ENCODE peak calls at places on chromosomes 4 and X, in seven cellular contexts. One of them, this sample, is unnamed.

GRCh38 chr4:153620352-153620751 is 63.7 kb upstream of the TLR2 start:
- DNase-seq in mesenchymal stem cell: no peak
- DNase-seq in IMR-90: peak
- DNase-seq in H1: no peak
- DNase-seq in H9: no peak
- DNase-seq in mesendoderm: no peak
- DNase-seq in trophoblast cell: no peak
- DNase-seq in this sample: no peak

GRCh38 chrX:10971176-10971575 is 140.0 kb upstream of the HCCS start:
- DNase-seq in mesenchymal stem cell: no peak
- DNase-seq in IMR-90: no peak
- DNase-seq in H1: no peak
- DNase-seq in H9: no peak
- DNase-seq in mesendoderm: no peak
- DNase-seq in trophoblast cell: no peak
- DNase-seq in this sample: no peak

GRCh38 chr4:185840201-185840600 is 28.2 kb upstream of the SORBS2 start:
- DNase-seq in mesenchymal stem cell: peak
- DNase-seq in IMR-90: peak
- DNase-seq in H1: no peak
- DNase-seq in H9: no peak
- DNase-seq in mesendoderm: no peak
- DNase-seq in trophoblast cell: peak
- DNase-seq in this sample: no peak

GRCh38 chr4:64581422-64581821 is 172.2 kb upstream of the TECRL start:
- DNase-seq in mesenchymal stem cell: peak
- DNase-seq in IMR-90: peak
- DNase-seq in H1: no peak
- DNase-seq in H9: no peak
- DNase-seq in mesendoderm: no peak
- DNase-seq in trophoblast cell: no peak
- DNase-seq in this sample: no peak

GRCh38 chrX:7972586-7972985 is 45.4 kb upstream of the PNPLA4 start:
- DNase-seq in mesenchymal stem cell: peak
- DNase-seq in IMR-90: no peak
- DNase-seq in H1: no peak
- DNase-seq in H9: no peak
- DNase-seq in mesendoderm: no peak
- DNase-seq in trophoblast cell: no peak
- DNase-seq in this sample: no peak

GRCh38 chr4:100017627-100018310 is 67.7 kb upstream of the H2AZ1 start:
- DNase-seq in mesenchymal stem cell: peak
- DNase-seq in IMR-90: peak
- DNase-seq in H1: no peak
- DNase-seq in H9: no peak
- DNase-seq in mesendoderm: no peak
- DNase-seq in trophoblast cell: peak
- DNase-seq in this sample: no peak

GRCh38 chr4:86496094-86497060 is 97.7 kb upstream of the PTPN13 start:
- DNase-seq in mesenchymal stem cell: peak
- DNase-seq in IMR-90: peak
- DNase-seq in H1: no peak
- DNase-seq in H9: no peak
- DNase-seq in mesendoderm: peak
- DNase-seq in trophoblast cell: peak
- DNase-seq in this sample: no peak

GRCh38 chr4:76963136-76963477 is 13.6 kb downstream of the SEPTIN11 start:
- DNase-seq in mesenchymal stem cell: no peak
- DNase-seq in IMR-90: no peak
- DNase-seq in H1: no peak
- DNase-seq in H9: no peak
- DNase-seq in mesendoderm: no peak
- DNase-seq in trophoblast cell: peak
- DNase-seq in this sample: no peak

GRCh38 chr4:113209652-113210320 is 160.3 kb downstream of the ANK2 start:
- DNase-seq in mesenchymal stem cell: peak
- DNase-seq in IMR-90: peak
- DNase-seq in H1: no peak
- DNase-seq in H9: no peak
- DNase-seq in mesendoderm: peak
- DNase-seq in trophoblast cell: no peak
- DNase-seq in this sample: no peak

GRCh38 chr4:14169460-14169859 is 541.9 kb upstream of the BOD1L1 start:
- DNase-seq in mesenchymal stem cell: peak
- DNase-seq in IMR-90: peak
- DNase-seq in H1: no peak
- DNase-seq in H9: no peak
- DNase-seq in mesendoderm: peak
- DNase-seq in trophoblast cell: no peak
- DNase-seq in this sample: no peak

GRCh38 chr4:13928214-13928613 is 300.7 kb upstream of the BOD1L1 start:
- DNase-seq in mesenchymal stem cell: no peak
- DNase-seq in IMR-90: no peak
- DNase-seq in H1: no peak
- DNase-seq in H9: no peak
- DNase-seq in mesendoderm: no peak
- DNase-seq in trophoblast cell: no peak
- DNase-seq in this sample: no peak

GRCh38 chrX:17046478-17047097 is 100.1 kb downstream of the REPS2 start:
- DNase-seq in mesenchymal stem cell: peak
- DNase-seq in IMR-90: peak
- DNase-seq in H1: peak
- DNase-seq in H9: peak
- DNase-seq in mesendoderm: peak
- DNase-seq in trophoblast cell: peak
- DNase-seq in this sample: peak

GRCh38 chr4:79334783-79335182 is 8.9 kb upstream of the NAA11 start:
- DNase-seq in mesenchymal stem cell: no peak
- DNase-seq in IMR-90: no peak
- DNase-seq in H1: no peak
- DNase-seq in H9: no peak
- DNase-seq in mesendoderm: peak
- DNase-seq in trophoblast cell: no peak
- DNase-seq in this sample: no peak

GRCh38 chr4:79334341-79334740 is 8.5 kb upstream of the NAA11 start:
- DNase-seq in mesenchymal stem cell: no peak
- DNase-seq in IMR-90: no peak
- DNase-seq in H1: no peak
- DNase-seq in H9: no peak
- DNase-seq in mesendoderm: no peak
- DNase-seq in trophoblast cell: no peak
- DNase-seq in this sample: no peak

GRCh38 chr4:79341893-79342653 is 16.2 kb upstream of the NAA11 start:
- DNase-seq in mesenchymal stem cell: no peak
- DNase-seq in IMR-90: no peak
- DNase-seq in H1: no peak
- DNase-seq in H9: no peak
- DNase-seq in mesendoderm: no peak
- DNase-seq in trophoblast cell: no peak
- DNase-seq in this sample: no peak

GRCh38 chr4:79340568-79340967 is 14.7 kb upstream of the NAA11 start:
- DNase-seq in mesenchymal stem cell: no peak
- DNase-seq in IMR-90: no peak
- DNase-seq in H1: no peak
- DNase-seq in H9: no peak
- DNase-seq in mesendoderm: no peak
- DNase-seq in trophoblast cell: no peak
- DNase-seq in this sample: no peak

DNA sequence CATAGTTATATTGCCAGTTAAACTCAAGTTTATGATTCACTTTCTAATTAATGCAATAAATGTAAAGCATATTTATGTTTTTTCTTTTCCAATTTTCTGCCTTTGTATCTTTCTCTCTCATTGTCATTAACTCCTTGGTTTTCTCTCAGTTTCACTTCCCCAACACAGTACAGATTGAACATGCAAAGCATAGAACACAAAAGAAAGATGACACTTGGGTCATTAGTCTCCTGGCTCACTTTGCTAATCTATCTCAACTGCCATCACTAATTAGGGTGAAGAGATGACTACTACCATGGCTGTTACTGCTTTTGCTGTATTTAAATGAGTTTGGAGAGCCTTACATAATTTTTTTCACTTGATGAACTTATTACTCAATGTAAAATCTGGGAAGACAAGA is 12.3 kb upstream of the NAA11 start:
- DNase-seq in mesenchymal stem cell: no peak
- DNase-seq in IMR-90: no peak
- DNase-seq in H1: no peak
- DNase-seq in H9: no peak
- DNase-seq in mesendoderm: no peak
- DNase-seq in trophoblast cell: no peak
- DNase-seq in this sample: no peak
- H2BK120ac ChIP-seq in mesenchymal stem cell: no peak
- H2BK120ac ChIP-seq in IMR-90: no peak
- H2BK120ac ChIP-seq in H1: no peak
- H2BK120ac ChIP-seq in H9: no peak
- H2BK120ac ChIP-seq in mesendoderm: no peak
- H2BK120ac ChIP-seq in trophoblast cell: no peak
- H2BK120ac ChIP-seq in this sample: no peak

DNA sequence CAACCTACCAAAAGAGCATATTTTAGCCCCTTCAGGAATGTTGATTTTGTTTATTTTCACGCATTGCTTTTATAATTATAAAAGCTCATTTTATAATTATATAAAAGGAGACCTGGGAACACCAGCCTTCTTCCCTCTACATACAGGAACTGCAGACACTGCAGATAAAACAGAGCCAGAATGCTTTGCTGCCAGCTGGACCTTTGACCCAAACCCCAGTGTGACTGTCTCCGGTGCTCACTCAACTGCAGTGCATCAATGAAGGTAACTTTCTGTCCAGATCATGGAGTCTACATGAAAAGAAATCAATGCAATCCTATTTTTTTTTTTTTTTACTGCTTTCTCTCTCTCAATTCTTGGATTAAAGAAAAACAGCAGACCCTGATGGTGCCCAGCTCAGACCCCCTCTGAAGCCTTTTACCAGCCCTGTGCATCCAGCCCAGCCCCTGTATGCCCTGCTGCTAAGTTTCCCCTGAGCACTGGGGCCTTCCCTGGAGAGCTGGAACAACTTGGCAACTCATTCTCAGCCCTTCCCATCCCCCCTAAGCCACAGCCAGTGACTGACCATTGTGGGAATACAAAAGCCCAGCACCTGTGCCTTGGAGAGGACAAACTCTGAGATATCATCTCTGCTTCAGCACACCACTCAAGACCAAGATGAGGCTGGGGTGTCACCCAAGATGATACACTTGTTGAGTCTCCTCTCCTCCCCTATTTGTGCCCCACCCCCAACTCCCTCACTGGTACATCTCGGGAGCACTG is 182.1 kb downstream of the EVC2 start:
- DNase-seq in mesenchymal stem cell: no peak
- DNase-seq in IMR-90: no peak
- DNase-seq in H1: no peak
- DNase-seq in H9: no peak
- DNase-seq in mesendoderm: no peak
- DNase-seq in trophoblast cell: no peak
- DNase-seq in this sample: no peak
- H2BK120ac ChIP-seq in mesenchymal stem cell: no peak
- H2BK120ac ChIP-seq in IMR-90: no peak
- H2BK120ac ChIP-seq in H1: no peak
- H2BK120ac ChIP-seq in H9: no peak
- H2BK120ac ChIP-seq in mesendoderm: no peak
- H2BK120ac ChIP-seq in trophoblast cell: no peak
- H2BK120ac ChIP-seq in this sample: no peak

GRCh38 chr4:102007959-102008425 is 217.5 kb downstream of the BANK1 start:
- DNase-seq in mesenchymal stem cell: no peak
- DNase-seq in IMR-90: no peak
- DNase-seq in H1: no peak
- DNase-seq in H9: no peak
- DNase-seq in mesendoderm: no peak
- DNase-seq in trophoblast cell: peak
- DNase-seq in this sample: no peak

GRCh38 chr4:102008711-102009110 is 218.2 kb downstream of the BANK1 start:
- DNase-seq in mesenchymal stem cell: no peak
- DNase-seq in IMR-90: no peak
- DNase-seq in H1: no peak
- DNase-seq in H9: no peak
- DNase-seq in mesendoderm: no peak
- DNase-seq in trophoblast cell: no peak
- DNase-seq in this sample: no peak
- H2BK120ac ChIP-seq in mesenchymal stem cell: no peak
- H2BK120ac ChIP-seq in IMR-90: no peak
- H2BK120ac ChIP-seq in H1: no peak
- H2BK120ac ChIP-seq in H9: no peak
- H2BK120ac ChIP-seq in mesendoderm: no peak
- H2BK120ac ChIP-seq in trophoblast cell: no peak
- H2BK120ac ChIP-seq in this sample: no peak

GRCh38 chr4:152063301-152064235 is 302.8 kb upstream of the GATB start:
- DNase-seq in mesenchymal stem cell: no peak
- DNase-seq in IMR-90: no peak
- DNase-seq in H1: no peak
- DNase-seq in H9: no peak
- DNase-seq in mesendoderm: peak
- DNase-seq in trophoblast cell: peak
- DNase-seq in this sample: no peak
- H2BK120ac ChIP-seq in mesenchymal stem cell: no peak
- H2BK120ac ChIP-seq in IMR-90: no peak
- H2BK120ac ChIP-seq in H1: no peak
- H2BK120ac ChIP-seq in H9: no peak
- H2BK120ac ChIP-seq in mesendoderm: no peak
- H2BK120ac ChIP-seq in trophoblast cell: no peak
- H2BK120ac ChIP-seq in this sample: no peak

DNA sequence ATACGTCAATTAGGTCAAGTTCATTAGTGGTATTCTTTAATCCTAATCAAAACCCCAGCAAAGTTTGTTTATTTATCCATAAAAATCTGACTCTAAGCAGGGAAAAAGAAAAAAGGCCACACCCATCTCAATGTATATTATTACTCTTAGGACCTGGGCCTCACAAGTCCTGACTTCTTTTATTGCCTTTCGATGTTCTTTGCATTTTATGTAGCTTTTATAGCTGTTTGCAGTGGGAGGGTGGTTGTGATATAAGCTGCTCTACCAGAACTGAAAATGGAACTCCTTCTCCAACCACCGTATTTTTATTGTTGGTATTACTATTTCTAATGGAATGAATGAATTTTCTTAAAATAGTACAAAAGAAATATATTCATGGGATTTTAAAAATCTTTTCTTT is 163.3 kb upstream of the FAM47C start:
- DNase-seq in mesenchymal stem cell: no peak
- DNase-seq in IMR-90: no peak
- DNase-seq in H1: no peak
- DNase-seq in H9: no peak
- DNase-seq in mesendoderm: no peak
- DNase-seq in trophoblast cell: no peak
- DNase-seq in this sample: no peak
- H2BK120ac ChIP-seq in mesenchymal stem cell: no peak
- H2BK120ac ChIP-seq in IMR-90: no peak
- H2BK120ac ChIP-seq in H1: no peak
- H2BK120ac ChIP-seq in H9: no peak
- H2BK120ac ChIP-seq in mesendoderm: no peak
- H2BK120ac ChIP-seq in trophoblast cell: no peak
- H2BK120ac ChIP-seq in this sample: no peak

GRCh38 chrX:132025085-132025484 is 2.0 kb downstream of the STK26 start:
- DNase-seq in mesenchymal stem cell: peak
- DNase-seq in IMR-90: no peak
- DNase-seq in H1: no peak
- DNase-seq in H9: no peak
- DNase-seq in mesendoderm: peak
- DNase-seq in trophoblast cell: no peak
- DNase-seq in this sample: no peak
- H2BK120ac ChIP-seq in mesenchymal stem cell: no peak
- H2BK120ac ChIP-seq in IMR-90: no peak
- H2BK120ac ChIP-seq in H1: no peak
- H2BK120ac ChIP-seq in H9: no peak
- H2BK120ac ChIP-seq in mesendoderm: no peak
- H2BK120ac ChIP-seq in trophoblast cell: no peak
- H2BK120ac ChIP-seq in this sample: no peak

GRCh38 chr4:106240699-106241098 is 75.3 kb downstream of the TBCK start:
- DNase-seq in mesenchymal stem cell: no peak
- DNase-seq in IMR-90: no peak
- DNase-seq in H1: no peak
- DNase-seq in H9: no peak
- DNase-seq in mesendoderm: no peak
- DNase-seq in trophoblast cell: no peak
- DNase-seq in this sample: no peak

GRCh38 chr4:106238819-106239420 is 77.1 kb downstream of the TBCK start:
- DNase-seq in mesenchymal stem cell: peak
- DNase-seq in IMR-90: peak
- DNase-seq in H1: peak
- DNase-seq in H9: peak
- DNase-seq in mesendoderm: peak
- DNase-seq in trophoblast cell: peak
- DNase-seq in this sample: peak
- H2BK120ac ChIP-seq in mesenchymal stem cell: no peak
- H2BK120ac ChIP-seq in IMR-90: no peak
- H2BK120ac ChIP-seq in H1: no peak
- H2BK120ac ChIP-seq in H9: no peak
- H2BK120ac ChIP-seq in mesendoderm: no peak
- H2BK120ac ChIP-seq in trophoblast cell: no peak
- H2BK120ac ChIP-seq in this sample: no peak